ENCODE peak calls at places on chromosomes 11 and 22, in five cellular contexts. N, S, L, U and Z are unnamed samples.

GRCh38 chr22:41557401-41558240 is 3.2 kb upstream of the CSDC2 start:
- DNase-seq in N (no peak), U (no peak), L (peak), S (no peak), Z (no peak)

GRCh38 chr11:91435694-91436375 is 788.8 kb upstream of the FAT3 start:
- DNase-seq in U (no peak), N (no peak), S (no peak), L (no peak), Z (no peak)

GRCh38 chr22:20272700-20273099 is 4.6 kb upstream of the RTN4R start:
- DNase-seq in L (no peak), N (no peak), S (no peak), U (no peak), Z (no peak)

GRCh38 chr11:69010964-69011623 is 2.0 kb downstream of the MRGPRF start:
- DNase-seq in N (no peak), L (peak), U (no peak), S (peak), Z (no peak)

GRCh38 chr11:35173011-35173511 is 34.1 kb downstream of the CD44 start:
- DNase-seq in U (no peak), L (no peak), N (no peak), S (no peak), Z (no peak)

GRCh38 chr22:26367402-26368245 is 61.4 kb upstream of the ASPHD2 start:
- DNase-seq in S (no peak), L (no peak), U (peak), N (no peak), Z (no peak)

GRCh38 chr22:40597541-40598453 is 38.7 kb downstream of the MRTFA start:
- DNase-seq in S (no peak), N (no peak), L (no peak), U (no peak), Z (no peak)

GRCh38 chr22:49573109-49573765 is 254.4 kb downstream of the BRD1 start:
- DNase-seq in U (no peak), S (peak), L (no peak), N (no peak), Z (peak)

GRCh38 chr11:126816655-126817054 is 183.9 kb downstream of the KIRREL3 start:
- DNase-seq in U (no peak), S (no peak), L (no peak), N (no peak), Z (no peak)

GRCh38 chr22:36977401-36977861 is 41.8 kb downstream of the TST start:
- DNase-seq in S (peak), N (no peak), U (peak), L (no peak), Z (peak)

GRCh38 chr11:15472405-15472799 is 357.7 kb downstream of the INSC start:
- DNase-seq in N (no peak), S (no peak), U (no peak), L (no peak), Z (no peak)

GRCh38 chr11:34749666-34750659 is 129.1 kb downstream of the EHF start:
- DNase-seq in N (no peak), U (no peak), L (no peak), S (peak), Z (no peak)

GRCh38 chr11:111870113-111870512 is 1.3 kb downstream of the ALG9 start:
- DNase-seq in L (no peak), S (no peak), N (no peak), U (no peak), Z (no peak)

GRCh38 chr11:35260342-35260985 is 121.5 kb downstream of the CD44 start:
- DNase-seq in S (no peak), L (no peak), U (no peak), N (no peak), Z (no peak)

GRCh38 chr11:30346068-30346688 is 23.3 kb downstream of the ARL14EP start:
- DNase-seq in L (no peak), N (no peak), S (no peak), U (peak), Z (no peak)

GRCh38 chr11:106369224-106369623 is 291.8 kb downstream of the AASDHPPT start:
- DNase-seq in N (no peak), L (no peak), S (no peak), U (no peak), Z (no peak)

GRCh38 chr11:69358398-69359080 is 64.6 kb downstream of the MYEOV start:
- DNase-seq in U (no peak), N (no peak), S (peak), L (no peak), Z (peak)

GRCh38 chr11:116563028-116563712 is 209.6 kb downstream of the BUD13 start:
- DNase-seq in S (no peak), N (no peak), U (no peak), L (no peak), Z (no peak)